ENCODE peak calls at places on chromosomes 6 and 20, in eight cellular contexts. I, A, V, U, G, D, K and S are unnamed samples.

GRCh38 chr20:59055302-59055701 is 12.7 kb upstream of the PRELID3B start:
- DNase-seq in I (no peak), A (peak; percentile 34), V (no peak), U (no peak), G (no peak), D (no peak), K (no peak), S (no peak)

GRCh38 chr20:40319056-40319455 is 370.0 kb downstream of the MAFB start:
- DNase-seq in I (no peak), A (no peak), V (no peak), U (no peak), G (no peak), D (no peak), K (no peak), S (no peak)

GRCh38 chr6:6972456-6972855 is 135.3 kb upstream of the RREB1 start:
- DNase-seq in I (no peak), A (peak; percentile 94), V (peak; percentile 68), U (no peak), G (no peak), D (peak; percentile 55), K (no peak), S (no peak)

GRCh38 chr20:33232486-33233072 is 3.2 kb upstream of the BPIFA1 start:
- DNase-seq in I (no peak), A (no peak), V (no peak), U (peak; percentile 74), G (no peak), D (no peak), K (no peak), S (no peak)

GRCh38 chr6:31340228-31340627 is 16.8 kb downstream of the HLA-B start:
- DNase-seq in I (no peak), A (no peak), V (no peak), U (no peak), G (no peak), D (no peak), K (no peak), S (no peak)

GRCh38 chr6:82954937-82955577 is 110.6 kb downstream of the UBE3D start:
- DNase-seq in I (peak; percentile 1), A (no peak), V (no peak), U (no peak), G (peak; percentile 37), D (peak; percentile 81), K (peak; percentile 82), S (no peak)

GRCh38 chr6:33620158-33620583 is 951 bp upstream of the ITPR3 start:
- DNase-seq in I (no peak), A (no peak), V (peak; percentile 55), U (peak; percentile 68), G (no peak), D (no peak), K (no peak), S (no peak)

GRCh38 chr20:32959351-32960221 is 44.6 kb downstream of the SUN5 start:
- DNase-seq in I (no peak), A (no peak), V (no peak), U (no peak), G (no peak), D (no peak), K (no peak), S (no peak)

GRCh38 chr6:73888050-73888449 is 192.0 kb downstream of the CD109 start:
- DNase-seq in I (no peak), A (no peak), V (no peak), U (no peak), G (peak; percentile 13), D (no peak), K (no peak), S (no peak)

GRCh38 chr6:4466260-4466659 is 309.9 kb upstream of the CDYL start:
- DNase-seq in I (no peak), A (peak; percentile 33), V (no peak), U (peak; percentile 48), G (no peak), D (no peak), K (peak; percentile 49), S (no peak)

GRCh38 chr6:127634178-127634577 is 57.2 kb downstream of the C6orf58 start:
- DNase-seq in I (no peak), A (no peak), V (no peak), U (no peak), G (no peak), D (no peak), K (no peak), S (no peak)

GRCh38 chr20:5870462-5871021 is 79.8 kb downstream of the TRMT6 start:
- DNase-seq in I (no peak), A (no peak), V (no peak), U (no peak), G (no peak), D (no peak), K (no peak), S (no peak)

GRCh38 chr6:7675353-7675945 is 50.5 kb upstream of the BMP6 start:
- DNase-seq in I (no peak), A (no peak), V (no peak), U (no peak), G (no peak), D (no peak), K (no peak), S (no peak)

GRCh38 chr6:43367245-43367984 is 2.0 kb downstream of the ZNF318 start:
- DNase-seq in I (no peak), A (no peak), V (no peak), U (no peak), G (no peak), D (no peak), K (no peak), S (no peak)

GRCh38 chr6:165858571-165858970 is 195.5 kb upstream of the PDE10A start:
- DNase-seq in I (no peak), A (peak; percentile 49), V (no peak), U (no peak), G (no peak), D (no peak), K (no peak), S (no peak)

GRCh38 chr20:17768267-17768666 is 68.5 kb downstream of the BANF2 start:
- DNase-seq in I (no peak), A (no peak), V (no peak), U (no peak), G (no peak), D (no peak), K (no peak), S (no peak)

GRCh38 chr6:88535296-88535695 is 369.1 kb upstream of the CNR1 start:
- DNase-seq in I (no peak), A (no peak), V (no peak), U (no peak), G (no peak), D (no peak), K (no peak), S (no peak)

GRCh38 chr6:106568518-106568917 is 60.8 kb downstream of the RTN4IP1 start:
- DNase-seq in I (no peak), A (no peak), V (no peak), U (no peak), G (no peak), D (no peak), K (no peak), S (no peak)

DNA sequence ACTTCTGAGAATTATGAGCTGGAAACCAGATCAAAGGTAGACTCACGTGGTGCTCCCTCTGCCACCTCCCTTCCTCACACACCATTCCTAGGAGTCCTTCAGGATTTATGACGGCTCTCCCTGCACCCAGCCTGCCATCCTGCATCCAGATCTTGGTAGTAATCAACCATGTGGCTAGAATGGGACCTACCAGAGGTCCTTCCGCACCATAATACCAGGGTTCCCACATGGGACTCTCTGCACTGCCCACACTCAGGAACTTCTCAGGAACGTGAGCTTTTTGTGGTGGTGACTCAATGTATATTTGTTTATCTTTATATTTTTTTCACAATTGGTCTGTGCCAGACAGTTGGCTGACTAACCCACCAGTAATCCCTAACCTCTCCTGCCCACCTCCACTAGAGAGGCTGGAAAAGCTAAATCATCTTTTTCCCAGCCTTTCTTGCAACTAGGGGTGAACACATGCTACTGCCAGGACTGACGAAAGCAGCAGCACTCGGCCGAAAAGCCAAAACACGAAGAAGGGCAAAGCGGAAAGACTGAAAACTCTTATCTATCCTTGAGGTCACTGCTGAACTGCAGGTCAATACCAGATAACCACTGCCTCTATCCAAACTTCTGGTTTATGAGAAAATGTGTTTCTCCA is 113.0 kb downstream of the TRERF1 start:
- DNase-seq in I (no peak), A (peak; percentile 94), V (peak; percentile 30), U (no peak), G (peak; percentile 95), D (peak; percentile 97), K (no peak), S (no peak)
- TF ChIP-seq CTCF in I (no peak), A (no peak), V (no peak), U (no peak), G (peak; percentile 42), D (peak; percentile 30), K (no peak), S (no peak)

GRCh38 chr6:111551521-111552231 is 54.0 kb downstream of the TRAF3IP2 start:
- DNase-seq in I (no peak), A (no peak), V (peak; percentile 34), U (peak; percentile 54), G (no peak), D (no peak), K (no peak), S (no peak)
- H3K4me3 ChIP-seq in I (no peak overlapping the region), A (no peak overlapping the region), V (no peak overlapping the region), U (no peak overlapping the region), G (no peak overlapping the region), D (no peak overlapping the region), K (no peak overlapping the region), S (no peak overlapping the region)

DNA sequence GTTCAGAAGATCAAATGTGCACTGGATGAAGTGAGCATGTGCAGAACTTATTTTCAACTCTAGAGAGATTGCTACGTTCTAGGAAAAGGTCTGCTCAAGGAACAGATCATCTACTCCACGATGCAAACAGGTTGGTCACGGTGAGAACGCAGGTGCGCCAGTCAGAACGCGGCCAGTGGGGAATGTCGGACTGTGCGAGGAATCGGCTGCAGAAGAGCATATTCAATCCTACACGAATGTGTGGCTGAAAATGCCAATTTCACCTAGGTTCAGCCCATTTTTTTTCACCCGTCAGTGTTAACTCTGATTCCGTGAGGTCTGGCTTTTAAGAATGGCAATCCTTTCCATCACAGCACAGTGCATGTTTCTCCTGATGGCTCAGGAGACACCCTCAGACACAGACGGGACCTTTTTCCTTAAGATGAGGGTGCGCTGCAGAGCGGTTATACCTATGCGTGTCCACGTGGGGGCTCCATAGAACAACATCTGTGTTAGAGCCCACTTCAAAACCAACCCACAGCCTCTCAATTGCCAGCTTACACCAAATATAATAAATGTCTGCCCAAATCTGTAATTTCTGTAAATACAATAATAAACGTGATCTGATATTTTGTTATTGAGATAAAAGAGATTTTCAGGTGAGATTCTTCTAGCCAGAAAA is 250.4 kb downstream of the FOXA2 start:
- DNase-seq in I (peak; percentile 5), A (peak; percentile 70), V (peak; percentile 87), U (peak; percentile 54), G (peak; percentile 6), D (peak; percentile 10), K (no peak), S (no peak)
- TF ChIP-seq CTCF in I (peak; percentile 84), A (peak; percentile 82), V (peak; percentile 65), U (peak; percentile 33), G (peak; percentile 74), D (peak; percentile 72), K (peak; percentile 84), S (peak; percentile 57)

DNA sequence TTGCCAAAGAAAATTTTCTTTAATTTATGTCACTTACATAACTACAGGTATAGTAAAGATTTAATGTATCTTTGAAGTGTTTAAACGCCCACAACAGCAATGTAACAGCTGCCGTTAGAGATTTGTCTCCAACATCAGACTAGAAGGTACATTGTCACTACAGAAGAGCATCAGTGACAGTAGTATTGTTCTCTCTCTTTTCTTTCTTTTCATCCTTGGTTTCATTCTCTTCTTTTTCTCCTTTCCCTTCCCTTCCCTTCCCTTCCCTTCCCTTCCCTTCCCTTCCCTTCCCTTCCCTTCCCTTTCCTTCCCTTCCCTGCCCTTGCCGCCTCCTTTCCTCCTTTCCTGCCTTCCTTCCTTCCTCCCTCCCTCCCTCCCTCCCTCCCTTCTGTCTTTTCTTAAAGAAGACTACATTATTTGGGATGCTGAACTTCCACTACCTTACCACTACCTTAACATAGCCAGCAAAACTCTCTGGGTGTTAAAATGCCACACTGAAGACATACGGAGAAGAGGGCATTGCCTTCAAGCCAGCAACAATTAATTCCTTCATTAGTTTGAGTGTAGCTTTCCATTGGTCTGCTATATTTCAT is 663.9 kb downstream of the DOK5 start:
- DNase-seq in I (no peak), A (no peak), V (no peak), U (no peak), G (no peak), D (no peak), K (no peak), S (no peak)
- H3K4me3 ChIP-seq in I (no peak overlapping the region), A (no peak overlapping the region), V (no peak overlapping the region), U (no peak overlapping the region), G (no peak overlapping the region), D (no peak overlapping the region), K (no peak overlapping the region), S (no peak overlapping the region)